ENCODE peak calls at places on chromosomes 11 and 22, in nine cellular contexts. V is A549; U is Kasumi-1; T is spleen; F is fibroblast of lung; Z is activated CD4-positive, CD25-positive, alpha-beta regulatory T cell treated with anti-CD3 and anti-CD28 coated beads, Interleukin-2, amount 50 U/mL, for 16 hours; C is activated CD4-positive, alpha-beta T cell treated with anti-CD3 and anti-CD28 coated beads, Interleukin-2, amount 50 U/mL, for 1 hour; N is HEK293T; I is NCI-H1092 treated with DMSO at 0.1 percent for 48 hours. M is an unnamed sample.

GRCh38 chr11:58513747-58514367 is 6.0 kb upstream of the OR5B21 start:
- DNase-seq in Z (no peak), V (peak; percentile 33), N (peak; percentile 54), U (peak; percentile 72), I (peak; percentile 15), T (no peak), C (no peak), F (peak; percentile 50), M (no peak)

GRCh38 chr11:48129697-48130395 is 86.8 kb upstream of the OR4B1 start:
- DNase-seq in T (no peak), F (peak; percentile 20), N (no peak), Z (no peak), I (no peak), V (no peak), U (no peak), C (no peak), M (no peak)

GRCh38 chr22:32501797-32502290 is 27.2 kb downstream of the FBXO7 start:
- DNase-seq in F (no peak), N (no peak), C (no peak), T (no peak), V (no peak), I (no peak), U (no peak), Z (no peak), M (no peak)

GRCh38 chr11:86162257-86162656 is 82.3 kb upstream of the EED start:
- DNase-seq in C (no peak), Z (no peak), T (no peak), N (no peak), I (no peak), F (peak; percentile 92), U (peak; percentile 76), V (no peak), M (no peak)

GRCh38 chr22:36395922-36396321 is 8.2 kb upstream of the MYH9 start:
- DNase-seq in Z (no peak), V (peak; percentile 54), I (no peak), F (peak; percentile 85), C (no peak), U (no peak), N (no peak), T (no peak), M (no peak)

GRCh38 chr11:79244175-79244804 is 196.5 kb downstream of the TENM4 start:
- DNase-seq in V (peak; percentile 71), T (no peak), C (no peak), U (no peak), N (no peak), Z (no peak), I (no peak), F (peak; percentile 95), M (no peak)

GRCh38 chr11:78131956-78132355 is 7.5 kb downstream of the ALG8 start:
- DNase-seq in V (no peak), N (no peak), U (no peak), C (no peak), Z (no peak), T (no peak), F (peak; percentile 65), I (no peak), M (no peak)

GRCh38 chr11:93059074-93059957 is 89.9 kb downstream of the MTNR1B start:
- DNase-seq in T (no peak), I (peak; percentile 32), N (no peak), F (peak; percentile 76), Z (no peak), C (no peak), U (no peak), V (no peak), M (no peak)

GRCh38 chr22:25930710-25931353 is 188.8 kb downstream of the MYO18B start:
- DNase-seq in N (no peak), F (no peak), C (no peak), T (no peak), V (no peak), U (no peak), Z (no peak), I (peak; percentile 98), M (no peak)

GRCh38 chr11:8812438-8812837 is 98.6 kb upstream of the AKIP1 start:
- DNase-seq in V (no peak), C (no peak), N (no peak), Z (no peak), I (no peak), F (peak; percentile 36), T (no peak), U (no peak), M (no peak)

GRCh38 chr11:92861641-92862040 is 107.8 kb upstream of the MTNR1B start:
- DNase-seq in U (peak; percentile 12), C (no peak), V (no peak), Z (no peak), N (no peak), F (no peak), T (no peak), I (no peak), M (no peak)

GRCh38 chr11:31799036-31799793 is 11.9 kb downstream of the PAX6 start:
- DNase-seq in V (no peak), U (no peak), N (no peak), Z (no peak), C (no peak), F (no peak), I (no peak), T (no peak), M (no peak)

GRCh38 chr22:23520875-23521441 is 59.1 kb downstream of the IGLL1 start:
- DNase-seq in I (peak; percentile 63), C (no peak), V (peak; percentile 15), F (peak; percentile 43), N (no peak), U (no peak), Z (no peak), T (peak; percentile 69), M (no peak)